ENCODE peak calls at places on chromosomes 3 and 15, in nine cellular contexts. O is uterus, H is GM23248, D is body of pancreas, W is psoas muscle, K is fibroblast of lung, F is MM.1S, B is ovary, I is heart right ventricle. E is an unnamed sample. For H3K4me1, the result is how much of the 10 kb centered on the place peaks cover.

GRCh38 chr3:153284282-153284938 is 122.4 kb downstream of the RAP2B start:
- DNase-seq in O (peak), H (peak), D (peak), W (no peak), K (peak), F (no peak), B (peak), I (peak), E (peak)

GRCh38 chr3:17307482-17307881 is 422.7 kb downstream of the PLCL2 start:
- DNase-seq in O (no peak), H (no peak), D (no peak), W (no peak), K (no peak), F (peak), B (no peak), I (no peak), E (no peak)

GRCh38 chr15:79017953-79018352 is 72.6 kb downstream of the RASGRF1 start:
- DNase-seq in O (no peak), H (no peak), D (no peak), W (no peak), K (no peak), F (no peak), B (no peak), I (no peak), E (no peak)

GRCh38 chr3:15629860-15630597 is 28.5 kb downstream of the BTD start:
- DNase-seq in O (peak), H (peak), D (peak), W (no peak), K (peak), F (peak), B (peak), I (peak), E (no peak)

GRCh38 chr15:74977599-74977998 is 17.8 kb upstream of the SCAMP5 start:
- DNase-seq in O (no peak), H (peak), D (no peak), W (no peak), K (no peak), F (no peak), B (no peak), I (no peak), E (no peak)

GRCh38 chr3:43266995-43267394 is 19.3 kb upstream of the SNRK start:
- DNase-seq in O (no peak), H (no peak), D (no peak), W (no peak), K (no peak), F (no peak), B (no peak), I (no peak), E (no peak)

GRCh38 chr15:79007066-79007465 is 62.2 kb upstream of the CTSH start:
- DNase-seq in O (no peak), H (peak), D (peak), W (peak), K (peak), F (peak), B (no peak), I (peak), E (no peak)

GRCh38 chr15:63523306-63523990 is 19.1 kb downstream of the USP3 start:
- DNase-seq in O (no peak), H (peak), D (no peak), W (no peak), K (no peak), F (no peak), B (no peak), I (no peak), E (no peak)

GRCh38 chr3:37809846-37810447 is 51.7 kb upstream of the CTDSPL start:
- DNase-seq in O (no peak), H (no peak), D (no peak), W (peak), K (no peak), F (no peak), B (no peak), I (no peak), E (no peak)

GRCh38 chr15:62624541-62625399 is 417.8 kb upstream of the TPM1 start:
- DNase-seq in O (peak), H (peak), D (peak), W (no peak), K (peak), F (no peak), B (no peak), I (peak), E (peak)

GRCh38 chr3:128073185-128073725 is 21.0 kb downstream of the SEC61A1 start:
- DNase-seq in O (no peak), H (no peak), D (no peak), W (no peak), K (no peak), F (no peak), B (no peak), I (no peak), E (peak)

GRCh38 chr15:29037997-29038700 is 152.4 kb downstream of the APBA2 start:
- DNase-seq in O (no peak), H (no peak), D (no peak), W (no peak), K (no peak), F (no peak), B (no peak), I (no peak), E (no peak)

GRCh38 chr3:51389423-51390183 is 1.5 kb upstream of the RBM15B start:
- DNase-seq in O (no peak), H (peak), D (peak), W (peak), K (peak), F (peak), B (no peak), I (peak), E (peak)
- H3K4me1 ChIP-seq in O (under half), H (under half), D (half or more), W (under half), K (under half), F (under half), B (under half), I (half or more), E (under half)

DNA sequence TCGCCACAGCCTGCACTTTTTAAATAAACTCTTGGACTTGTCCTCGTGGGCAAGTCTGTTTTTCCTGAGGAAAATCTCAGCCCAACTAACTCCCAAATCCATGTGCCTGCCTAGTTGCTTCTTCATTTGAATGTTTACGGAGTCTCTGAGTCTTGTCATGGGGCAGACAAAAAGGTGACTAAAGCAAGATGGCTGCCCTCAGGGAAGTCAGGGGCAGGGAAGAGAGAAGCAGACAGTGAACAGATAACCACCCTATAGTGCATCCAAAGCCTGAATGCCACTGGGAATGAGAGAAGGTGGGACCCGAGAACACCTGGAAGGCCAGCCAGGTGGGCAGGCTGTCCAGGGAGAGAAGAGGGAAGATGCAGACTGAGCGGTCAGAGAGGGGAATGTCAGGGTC is 21.4 kb downstream of the CCDC12 start:
- DNase-seq in O (no peak), H (no peak), D (no peak), W (no peak), K (no peak), F (no peak), B (no peak), I (no peak), E (no peak)
- H3K4me1 ChIP-seq in O (under half), H (under half), D (half or more), W (half or more), K (under half), F (under half), B (under half), I (half or more), E (half or more)

DNA sequence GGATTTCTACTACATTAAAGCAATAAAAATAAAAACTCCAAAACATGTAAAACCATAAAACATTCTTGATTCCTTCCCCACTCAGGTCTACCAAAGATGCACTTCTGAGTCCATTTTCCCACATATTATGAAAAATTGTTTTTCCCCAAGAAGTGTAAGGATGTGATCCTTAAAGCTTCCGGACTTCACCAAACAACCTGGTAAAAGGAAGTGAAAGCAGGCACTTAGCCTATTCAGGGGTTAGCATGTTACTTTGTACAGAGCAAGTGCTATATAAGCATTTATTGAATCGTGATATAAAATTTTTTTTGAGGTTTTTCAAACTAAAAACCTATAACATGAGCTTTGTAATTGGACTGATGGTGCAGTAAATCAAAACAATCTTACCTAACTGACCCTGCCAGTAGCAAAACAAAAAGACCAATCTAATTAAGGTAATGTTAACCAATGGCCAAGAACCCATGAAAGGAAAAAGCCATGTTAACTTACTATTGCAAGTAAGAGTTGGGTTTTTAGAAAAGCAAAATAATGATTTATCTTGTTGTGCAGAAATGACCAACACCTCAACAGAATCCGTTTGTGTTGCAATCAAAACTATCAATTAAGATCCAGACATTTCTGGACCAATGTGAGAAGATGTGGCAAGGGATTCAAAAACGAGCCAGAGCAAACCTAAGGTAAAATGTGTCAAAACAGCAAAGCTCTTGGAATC is 1.8 kb downstream of the SETD2 start:
- DNase-seq in O (no peak), H (peak), D (no peak), W (no peak), K (no peak), F (no peak), B (no peak), I (no peak), E (no peak)
- H3K4me1 ChIP-seq in O (under half), H (under half), D (half or more), W (half or more), K (under half), F (under half), B (under half), I (half or more), E (half or more)

DNA sequence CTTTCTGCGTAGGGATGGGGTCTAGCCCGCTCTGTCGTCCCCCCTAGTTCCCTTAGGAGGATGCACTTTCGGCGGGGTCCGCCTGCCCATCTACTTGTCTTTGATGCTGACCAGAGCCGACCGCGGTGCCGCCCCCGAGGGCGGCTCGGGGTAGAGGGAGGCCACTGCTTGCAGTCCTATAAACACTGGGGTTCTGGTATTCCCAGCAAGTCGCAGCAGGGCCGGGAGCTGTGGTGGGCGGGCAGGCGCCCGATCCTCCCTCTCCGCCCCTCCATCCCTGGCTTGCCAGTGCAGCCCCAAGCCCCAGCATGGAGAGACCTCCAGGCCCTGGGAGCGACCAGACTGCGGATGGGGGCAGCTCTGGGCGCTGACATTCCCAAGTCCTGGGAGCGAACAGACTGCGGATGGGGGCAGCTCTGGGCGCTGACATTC is 830 bp downstream of the SEMA4B start:
- DNase-seq in O (no peak), H (peak), D (no peak), W (no peak), K (no peak), F (no peak), B (no peak), I (no peak), E (no peak)
- H3K4me1 ChIP-seq in O (under half), H (under half), D (under half), W (under half), K (under half), F (under half), B (under half), I (half or more), E (half or more)

E was measured in right atrium auricular region.